ENCODE peak calls at places on chromosomes 4 and X, in four cellular contexts. One of them, this sample, is unnamed.

GRCh38 chrX:152876931-152877840 is 20.7 kb upstream of the ZNF185 start:
- DNase-seq in effector CD4-positive, alpha-beta T cell: no peak
- DNase-seq in astrocyte of the spinal cord: no peak
- DNase-seq in Karpas-422: no peak
- DNase-seq in this sample: no peak

GRCh38 chrX:153592966-153593688 is 5.8 kb downstream of the CCNQ start:
- DNase-seq in effector CD4-positive, alpha-beta T cell: no peak
- DNase-seq in Karpas-422: no peak
- DNase-seq in astrocyte of the spinal cord: no peak
- DNase-seq in this sample: no peak

GRCh38 chr4:3287271-3287971 is 5.4 kb upstream of the RGS12 start:
- DNase-seq in effector CD4-positive, alpha-beta T cell: no peak
- DNase-seq in astrocyte of the spinal cord: no peak
- DNase-seq in Karpas-422: no peak
- DNase-seq in this sample: no peak

GRCh38 chr4:159735281-159736207 is 632.7 kb downstream of the RAPGEF2 start:
- DNase-seq in Karpas-422: no peak
- DNase-seq in effector CD4-positive, alpha-beta T cell: no peak
- DNase-seq in astrocyte of the spinal cord: no peak
- DNase-seq in this sample: no peak

GRCh38 chr4:147526272-147526654 is 45.4 kb downstream of the EDNRA start:
- DNase-seq in astrocyte of the spinal cord: no peak
- DNase-seq in Karpas-422: no peak
- DNase-seq in effector CD4-positive, alpha-beta T cell: no peak
- DNase-seq in this sample: no peak

GRCh38 chr4:118799235-118799932 is 36.5 kb downstream of the SEC24D start:
- DNase-seq in Karpas-422: no peak
- DNase-seq in astrocyte of the spinal cord: no peak
- DNase-seq in effector CD4-positive, alpha-beta T cell: no peak
- DNase-seq in this sample: no peak

GRCh38 chr4:4502694-4503311 is 39.0 kb downstream of the STX18 start:
- DNase-seq in astrocyte of the spinal cord: peak
- DNase-seq in Karpas-422: no peak
- DNase-seq in effector CD4-positive, alpha-beta T cell: no peak
- DNase-seq in this sample: peak

GRCh38 chr4:96972920-96973319 is 1133.0 kb downstream of the PDHA2 start:
- DNase-seq in Karpas-422: no peak
- DNase-seq in effector CD4-positive, alpha-beta T cell: no peak
- DNase-seq in astrocyte of the spinal cord: no peak
- DNase-seq in this sample: no peak

GRCh38 chr4:1047106-1047975 is 35.9 kb downstream of the FGFRL1 start:
- DNase-seq in effector CD4-positive, alpha-beta T cell: no peak
- DNase-seq in Karpas-422: no peak
- DNase-seq in astrocyte of the spinal cord: no peak
- DNase-seq in this sample: no peak

GRCh38 chr4:102429553-102429952 is 71.6 kb upstream of the NFKB1 start:
- DNase-seq in Karpas-422: no peak
- DNase-seq in astrocyte of the spinal cord: peak
- DNase-seq in effector CD4-positive, alpha-beta T cell: no peak
- DNase-seq in this sample: no peak

GRCh38 chr4:24260133-24260532 is 324.2 kb downstream of the DHX15 start:
- DNase-seq in astrocyte of the spinal cord: no peak
- DNase-seq in Karpas-422: no peak
- DNase-seq in effector CD4-positive, alpha-beta T cell: no peak
- DNase-seq in this sample: no peak

GRCh38 chrX:145552643-145553042 is 265.0 kb upstream of the SLITRK2 start:
- DNase-seq in effector CD4-positive, alpha-beta T cell: no peak
- DNase-seq in astrocyte of the spinal cord: peak
- DNase-seq in Karpas-422: peak
- DNase-seq in this sample: no peak

GRCh38 chrX:14352511-14352910 is 176.8 kb upstream of the GLRA2 start:
- DNase-seq in effector CD4-positive, alpha-beta T cell: no peak
- DNase-seq in Karpas-422: no peak
- DNase-seq in astrocyte of the spinal cord: peak
- DNase-seq in this sample: no peak

GRCh38 chrX:9988762-9989161 is 21.6 kb downstream of the CLDN34 start:
- DNase-seq in effector CD4-positive, alpha-beta T cell: no peak
- DNase-seq in astrocyte of the spinal cord: peak
- DNase-seq in Karpas-422: peak
- DNase-seq in this sample: peak

GRCh38 chrX:71622347-71623104 is 4.2 kb upstream of the CXCR3 start:
- DNase-seq in astrocyte of the spinal cord: peak
- DNase-seq in Karpas-422: peak
- DNase-seq in effector CD4-positive, alpha-beta T cell: peak
- DNase-seq in this sample: peak

GRCh38 chr4:17561195-17561909 is 15.6 kb upstream of the LAP3 start:
- DNase-seq in astrocyte of the spinal cord: peak
- DNase-seq in effector CD4-positive, alpha-beta T cell: no peak
- DNase-seq in Karpas-422: no peak
- DNase-seq in this sample: peak

GRCh38 chr4:156738756-156739155 is 232.8 kb downstream of the PDGFC start:
- DNase-seq in effector CD4-positive, alpha-beta T cell: no peak
- DNase-seq in astrocyte of the spinal cord: no peak
- DNase-seq in Karpas-422: no peak
- DNase-seq in this sample: no peak

GRCh38 chrX:9318213-9318612 is 146.6 kb upstream of the TBL1X start:
- DNase-seq in effector CD4-positive, alpha-beta T cell: no peak
- DNase-seq in astrocyte of the spinal cord: no peak
- DNase-seq in Karpas-422: no peak
- DNase-seq in this sample: no peak

GRCh38 chrX:14076639-14077038 is 46.9 kb upstream of the GEMIN8 start:
- DNase-seq in effector CD4-positive, alpha-beta T cell: no peak
- DNase-seq in astrocyte of the spinal cord: no peak
- DNase-seq in Karpas-422: no peak
- DNase-seq in this sample: no peak

GRCh38 chr4:153929651-153930050 is 140.8 kb upstream of the SFRP2 start:
- DNase-seq in effector CD4-positive, alpha-beta T cell: no peak
- DNase-seq in astrocyte of the spinal cord: no peak
- DNase-seq in Karpas-422: no peak
- DNase-seq in this sample: no peak

GRCh38 chr4:136831553-136831952 is 700.7 kb downstream of the PCDH18 start:
- DNase-seq in astrocyte of the spinal cord: no peak
- DNase-seq in effector CD4-positive, alpha-beta T cell: no peak
- DNase-seq in Karpas-422: no peak
- DNase-seq in this sample: no peak

GRCh38 chr4:97720869-97721432 is 422.3 kb downstream of the STPG2 start:
- DNase-seq in astrocyte of the spinal cord: peak
- DNase-seq in Karpas-422: no peak
- DNase-seq in effector CD4-positive, alpha-beta T cell: no peak
- DNase-seq in this sample: no peak

GRCh38 chr4:127783026-127783769 is 1.1 kb downstream of the HSPA4L start:
- DNase-seq in effector CD4-positive, alpha-beta T cell: no peak
- DNase-seq in astrocyte of the spinal cord: peak
- DNase-seq in Karpas-422: no peak
- DNase-seq in this sample: peak

GRCh38 chrX:100687546-100687945 is 43.5 kb downstream of the SRPX2 start:
- DNase-seq in Karpas-422: no peak
- DNase-seq in astrocyte of the spinal cord: no peak
- DNase-seq in effector CD4-positive, alpha-beta T cell: no peak
- DNase-seq in this sample: no peak

GRCh38 chr4:183658362-183659028 is 490 bp downstream of the RWDD4 start:
- DNase-seq in Karpas-422: peak
- DNase-seq in effector CD4-positive, alpha-beta T cell: peak
- DNase-seq in astrocyte of the spinal cord: peak
- DNase-seq in this sample: peak